ENCODE peak calls at places on chromosomes 16 and 17, in nine cellular contexts. K, R, N, O, F, A, E, P and C are unnamed samples.

GRCh38 chr17:82050152-82050760 is 1.4 kb downstream of the RFNG start:
- DNase-seq in K (no peak), R (peak), N (no peak), O (no peak), F (no peak), A (no peak), E (no peak), P (no peak), C (no peak)

GRCh38 chr17:29619251-29619650 is 3.5 kb downstream of the CORO6 start:
- DNase-seq in K (no peak), R (no peak), N (peak), O (no peak), F (no peak), A (no peak), E (no peak), P (no peak), C (no peak)

GRCh38 chr17:1193300-1193699 is 13.5 kb upstream of the ABR start:
- DNase-seq in K (no peak), R (no peak), N (no peak), O (no peak), F (no peak), A (no peak), E (no peak), P (no peak), C (no peak)

GRCh38 chr16:1991588-1992474 is 2.1 kb downstream of the SYNGR3 start:
- DNase-seq in K (peak), R (peak), N (peak), O (peak), F (peak), A (peak), E (no peak), P (peak), C (peak)

GRCh38 chr17:12856451-12856850 is 67.2 kb downstream of the ARHGAP44 start:
- DNase-seq in K (no peak), R (no peak), N (no peak), O (no peak), F (no peak), A (no peak), E (no peak), P (no peak), C (no peak)

GRCh38 chr17:6163632-6164319 is 93.6 kb downstream of the WSCD1 start:
- DNase-seq in K (no peak), R (no peak), N (peak), O (no peak), F (no peak), A (no peak), E (no peak), P (no peak), C (no peak)

GRCh38 chr16:51971184-51971583 is 575.8 kb downstream of the TOX3 start:
- DNase-seq in K (no peak), R (no peak), N (peak), O (no peak), F (no peak), A (no peak), E (no peak), P (no peak), C (no peak)

GRCh38 chr17:17823433-17824118 is 13.2 kb downstream of the SREBF1 start:
- DNase-seq in K (peak), R (peak), N (peak), O (no peak), F (peak), A (peak), E (peak), P (peak), C (peak)

GRCh38 chr17:3892095-3892998 is 506 bp downstream of the CAMKK1 start:
- DNase-seq in K (peak), R (peak), N (peak), O (no peak), F (peak), A (peak), E (peak), P (peak), C (peak)

GRCh38 chr17:81228834-81229665 is 6.3 kb upstream of the CEP131 start:
- DNase-seq in K (no peak), R (no peak), N (no peak), O (no peak), F (no peak), A (no peak), E (no peak), P (no peak), C (no peak)

GRCh38 chr17:82400830-82401229 is 17.3 kb upstream of the HEXD start:
- DNase-seq in K (no peak), R (peak), N (no peak), O (no peak), F (no peak), A (peak), E (no peak), P (peak), C (no peak)

GRCh38 chr17:59456428-59456827 is 109.0 kb upstream of the DHX40 start:
- DNase-seq in K (no peak), R (no peak), N (no peak), O (no peak), F (no peak), A (no peak), E (no peak), P (no peak), C (no peak)

GRCh38 chr17:11495616-11496015 is 102.7 kb upstream of the DNAH9 start:
- DNase-seq in K (no peak), R (no peak), N (no peak), O (no peak), F (no peak), A (no peak), E (no peak), P (no peak), C (no peak)

GRCh38 chr17:39410279-39410678 is 8.9 kb upstream of the FBXL20 start:
- DNase-seq in K (no peak), R (no peak), N (no peak), O (no peak), F (no peak), A (no peak), E (no peak), P (no peak), C (no peak)

GRCh38 chr17:29929006-29929543 is 953 bp downstream of the SSH2 start:
- DNase-seq in K (no peak), R (no peak), N (peak), O (no peak), F (no peak), A (no peak), E (no peak), P (no peak), C (peak)

GRCh38 chr17:5139454-5139725 is 23.6 kb downstream of the USP6 start:
- DNase-seq in K (no peak), R (no peak), N (no peak), O (no peak), F (no peak), A (no peak), E (no peak), P (no peak), C (no peak)

GRCh38 chr16:1651055-1651454 is 27.0 kb upstream of the JPT2 start:
- DNase-seq in K (no peak), R (no peak), N (no peak), O (no peak), F (no peak), A (no peak), E (no peak), P (no peak), C (no peak)

GRCh38 chr16:85984947-85985451 is 86.0 kb downstream of the IRF8 start:
- DNase-seq in K (no peak), R (no peak), N (no peak), O (no peak), F (no peak), A (no peak), E (no peak), P (no peak), C (no peak)

GRCh38 chr17:82939213-82940030 is 99.6 kb upstream of the ZNF750 start:
- DNase-seq in K (no peak), R (no peak), N (no peak), O (no peak), F (peak), A (no peak), E (no peak), P (no peak), C (no peak)

GRCh38 chr16:52283018-52283417 is 263.9 kb downstream of the TOX3 start:
- DNase-seq in K (no peak), R (no peak), N (peak), O (no peak), F (no peak), A (no peak), E (no peak), P (no peak), C (no peak)

GRCh38 chr17:45409659-45410076 is 23.0 kb downstream of the ARHGAP27 start:
- DNase-seq in K (no peak), R (no peak), N (no peak), O (no peak), F (no peak), A (no peak), E (no peak), P (no peak), C (no peak)